ENCODE peak calls at places on chromosome 12, in ten cellular contexts. J is prostate gland, D is heart left ventricle, Y is GM10248, T is cardiac muscle cell, U is GM12865, G is psoas muscle, N is dorsolateral prefrontal cortex, K is hepatocyte, B is astrocyte of the spinal cord. R is an unnamed sample.

GRCh38 chr12:5428332-5429221 is 3.3 kb upstream of the NTF3 start:
- DNase-seq in N (no peak), D (no peak), Y (no peak), T (peak), K (peak), J (no peak), B (no peak), G (no peak), U (no peak), R (peak)

GRCh38 chr12:99200711-99201384 is 446.7 kb upstream of the GARIN6 start:
- DNase-seq in U (no peak), B (no peak), N (no peak), D (no peak), T (no peak), K (no peak), G (no peak), J (no peak), Y (no peak), R (no peak)

GRCh38 chr12:96502477-96502876 is 13.1 kb downstream of the CFAP54 start:
- DNase-seq in B (no peak), K (no peak), Y (no peak), T (no peak), J (no peak), N (no peak), G (no peak), U (peak), D (no peak), R (no peak)

GRCh38 chr12:122834229-122834920 is 882 bp upstream of the HIP1R start:
- DNase-seq in U (no peak), B (peak), T (peak), K (peak), D (no peak), N (no peak), Y (no peak), G (no peak), J (no peak), R (peak)

GRCh38 chr12:74817499-74817898 is 279.9 kb downstream of the ATXN7L3B start:
- DNase-seq in K (no peak), D (no peak), G (peak), B (no peak), U (no peak), N (no peak), T (no peak), Y (no peak), J (no peak), R (no peak)

GRCh38 chr12:7374423-7375144 is 69.4 kb downstream of the CD163L1 start:
- DNase-seq in U (peak), G (peak), T (peak), B (peak), J (no peak), Y (peak), D (peak), N (no peak), K (peak), R (peak)

GRCh38 chr12:14651371-14651770 is 45.0 kb downstream of the GUCY2C start:
- DNase-seq in Y (no peak), U (no peak), N (no peak), B (no peak), J (no peak), K (no peak), G (no peak), T (no peak), D (no peak), R (no peak)

GRCh38 chr12:13342971-13343370 is 146.4 kb downstream of the EMP1 start:
- DNase-seq in N (no peak), G (no peak), T (no peak), J (no peak), B (peak), U (peak), Y (no peak), D (no peak), K (no peak), R (peak)

GRCh38 chr12:54324617-54325441 is at the start of gene COPZ1:
- DNase-seq in Y (peak), J (peak), U (peak), G (peak), T (peak), D (peak), K (peak), N (peak), B (peak), R (peak)

GRCh38 chr12:110349521-110350151 is 53.9 kb downstream of the ANAPC7 start:
- DNase-seq in K (no peak), Y (peak), D (no peak), J (no peak), N (peak), B (no peak), T (no peak), G (no peak), U (no peak), R (no peak)

GRCh38 chr12:12720637-12721250 is 3.6 kb downstream of the CDKN1B start:
- DNase-seq in B (peak), T (no peak), D (no peak), G (no peak), J (no peak), N (no peak), K (no peak), Y (no peak), U (no peak), R (no peak)

GRCh38 chr12:102023343-102023930 is 38.4 kb downstream of the WASHC3 start:
- DNase-seq in D (no peak), U (no peak), B (peak), T (no peak), G (no peak), N (no peak), J (no peak), K (peak), Y (no peak), R (peak)

GRCh38 chr12:121009744-121010143 is 6.5 kb downstream of the C12orf43 start:
- DNase-seq in K (peak), B (peak), G (no peak), J (peak), N (no peak), U (no peak), D (no peak), T (peak), Y (no peak), R (peak)

GRCh38 chr12:23938422-23938821 is 11.0 kb downstream of the SOX5 start:
- DNase-seq in K (no peak), U (no peak), J (no peak), Y (no peak), G (no peak), N (no peak), T (no peak), D (no peak), B (no peak), R (no peak)

GRCh38 chr12:86081798-86082197 is 174.4 kb downstream of the MGAT4C start:
- DNase-seq in D (no peak), Y (no peak), J (no peak), N (no peak), B (peak), G (no peak), K (no peak), U (no peak), T (no peak), R (no peak)

GRCh38 chr12:92538970-92539749 is 163.6 kb upstream of the PLEKHG7 start:
- DNase-seq in G (no peak), J (no peak), D (no peak), K (peak), N (no peak), Y (peak), B (peak), U (peak), T (no peak), R (peak)

GRCh38 chr12:25682421-25682820 is 129.3 kb upstream of the LMNTD1 start:
- DNase-seq in T (no peak), Y (no peak), U (no peak), N (no peak), D (no peak), G (no peak), B (no peak), K (no peak), J (no peak), R (no peak)

GRCh38 chr12:402127-402456 is 648 bp downstream of the CCDC77 start:
- DNase-seq in D (no peak), K (peak), Y (no peak), G (no peak), J (no peak), B (peak), N (no peak), U (peak), T (peak), R (peak)
- TF ChIP-seq CTCF in D (no peak), K (peak), Y (no peak), G (no peak), J (no peak), B (peak), N (no peak), U (no peak), T (peak), R (no peak)

GRCh38 chr12:753401-754237 is 1.2 kb downstream of the WNK1 start:
- DNase-seq in Y (peak), T (peak), D (peak), J (peak), N (peak), B (peak), K (peak), U (peak), G (peak), R (no peak)

GRCh38 chr12:751828-752672 is at the start of gene WNK1:
- DNase-seq in U (peak), Y (peak), K (peak), N (peak), J (peak), G (peak), T (peak), D (peak), B (peak), R (peak)

GRCh38 chr12:754238-754816 is 1.9 kb downstream of the WNK1 start:
- DNase-seq in B (peak), G (no peak), D (peak), Y (no peak), N (no peak), J (peak), U (peak), T (peak), K (peak), R (no peak)

GRCh38 chr12:751192-751827 is 1.1 kb upstream of the WNK1 start:
- DNase-seq in K (peak), U (peak), D (peak), N (peak), J (peak), T (peak), B (peak), G (peak), Y (peak), R (peak)

DNA sequence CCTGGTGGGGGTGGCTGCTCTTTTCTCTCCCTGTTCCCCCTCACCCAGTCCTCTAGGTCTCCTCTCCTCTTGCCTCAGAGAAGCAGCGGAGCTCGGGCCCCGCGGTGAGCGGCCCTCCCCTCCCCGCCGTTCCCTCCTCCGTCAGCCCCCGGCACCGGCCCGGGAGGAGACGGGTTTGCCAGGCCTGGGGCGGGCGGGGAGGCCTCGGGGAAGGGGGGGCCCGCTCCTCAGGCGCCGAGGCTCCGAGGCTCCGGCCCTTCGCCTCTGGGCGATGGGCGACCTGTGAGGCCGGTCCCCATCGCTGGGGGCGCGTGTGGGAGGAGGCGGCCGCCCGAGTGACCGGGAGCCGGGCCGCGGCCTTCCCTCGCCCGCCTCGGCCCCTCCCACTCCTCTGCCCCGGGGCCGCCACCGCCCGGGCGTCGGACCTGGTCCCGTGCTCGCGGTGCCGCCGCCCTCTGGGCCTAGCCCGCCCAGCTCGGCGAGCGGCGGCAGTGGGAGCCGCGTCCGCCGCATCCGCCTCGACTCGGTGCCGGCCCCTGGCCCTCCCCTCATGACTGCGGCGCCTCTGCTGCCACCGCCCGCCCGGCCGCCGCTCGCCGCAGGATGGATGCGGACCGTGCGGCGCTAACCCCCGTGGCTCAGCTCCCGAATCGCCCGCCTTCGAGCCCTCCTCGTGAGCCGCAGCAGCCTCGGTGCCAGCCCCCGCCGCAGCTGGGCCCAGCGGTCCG is 458 bp downstream of the WNK1 start:
- DNase-seq in J (peak), G (peak), D (peak), K (peak), B (peak), T (peak), N (no peak), Y (peak), U (peak), R (no peak)
- TF ChIP-seq CTCF in J (no peak), G (peak), D (peak), K (peak), B (no peak), T (no peak), N (peak), Y (peak), U (no peak), R (peak)

GRCh38 chr12:48556631-48557030 is 13.2 kb downstream of the LALBA start:
- DNase-seq in J (no peak), Y (no peak), U (no peak), K (no peak), B (no peak), D (no peak), T (no peak), N (no peak), G (no peak), R (no peak)
- TF ChIP-seq CTCF in J (no peak), Y (no peak), U (no peak), K (no peak), B (no peak), D (no peak), T (no peak), N (no peak), G (no peak), R (no peak)

DNA sequence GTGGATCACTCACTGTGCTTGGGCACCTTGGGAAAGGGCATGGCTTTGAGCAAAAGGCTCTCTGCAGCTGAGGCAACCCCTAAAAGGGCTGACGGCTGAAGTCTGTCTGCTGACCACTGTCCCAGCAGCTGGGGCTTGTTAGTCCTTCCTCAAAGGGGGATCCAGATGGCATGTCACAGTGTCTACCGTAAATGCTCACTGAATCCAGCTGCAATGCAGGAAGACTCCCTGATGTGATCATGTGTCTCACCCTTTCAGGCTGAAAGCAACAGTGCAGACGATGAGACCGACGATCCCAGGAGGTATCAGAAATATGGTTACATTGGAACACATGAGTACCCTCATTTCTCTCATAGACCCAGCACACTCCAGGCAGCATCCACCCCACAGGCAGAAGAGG is 12.4 kb downstream of the OAS1 start:
- DNase-seq in N (no peak), B (no peak), U (no peak), K (no peak), T (no peak), G (no peak), J (no peak), Y (no peak), D (no peak), R (no peak)
- TF ChIP-seq CTCF in N (no peak), B (no peak), U (no peak), K (no peak), T (no peak), G (no peak), J (no peak), Y (no peak), D (no peak), R (no peak)

GRCh38 chr12:1533602-1534304 is 60.6 kb downstream of the FBXL14 start:
- DNase-seq in B (peak), Y (peak), D (no peak), U (peak), K (no peak), G (no peak), T (peak), J (no peak), N (no peak), R (peak)
- TF ChIP-seq CTCF in B (no peak), Y (no peak), D (no peak), U (no peak), K (no peak), G (no peak), T (no peak), J (no peak), N (no peak), R (no peak)

GRCh38 chr12:52037248-52037861 is 13.9 kb upstream of the NR4A1 start:
- DNase-seq in J (no peak), U (no peak), G (peak), T (peak), D (peak), K (peak), Y (no peak), B (peak), N (no peak), R (no peak)
- TF ChIP-seq CTCF in J (peak), U (no peak), G (no peak), T (peak), D (no peak), K (peak), Y (no peak), B (no peak), N (no peak), R (peak)

DNA sequence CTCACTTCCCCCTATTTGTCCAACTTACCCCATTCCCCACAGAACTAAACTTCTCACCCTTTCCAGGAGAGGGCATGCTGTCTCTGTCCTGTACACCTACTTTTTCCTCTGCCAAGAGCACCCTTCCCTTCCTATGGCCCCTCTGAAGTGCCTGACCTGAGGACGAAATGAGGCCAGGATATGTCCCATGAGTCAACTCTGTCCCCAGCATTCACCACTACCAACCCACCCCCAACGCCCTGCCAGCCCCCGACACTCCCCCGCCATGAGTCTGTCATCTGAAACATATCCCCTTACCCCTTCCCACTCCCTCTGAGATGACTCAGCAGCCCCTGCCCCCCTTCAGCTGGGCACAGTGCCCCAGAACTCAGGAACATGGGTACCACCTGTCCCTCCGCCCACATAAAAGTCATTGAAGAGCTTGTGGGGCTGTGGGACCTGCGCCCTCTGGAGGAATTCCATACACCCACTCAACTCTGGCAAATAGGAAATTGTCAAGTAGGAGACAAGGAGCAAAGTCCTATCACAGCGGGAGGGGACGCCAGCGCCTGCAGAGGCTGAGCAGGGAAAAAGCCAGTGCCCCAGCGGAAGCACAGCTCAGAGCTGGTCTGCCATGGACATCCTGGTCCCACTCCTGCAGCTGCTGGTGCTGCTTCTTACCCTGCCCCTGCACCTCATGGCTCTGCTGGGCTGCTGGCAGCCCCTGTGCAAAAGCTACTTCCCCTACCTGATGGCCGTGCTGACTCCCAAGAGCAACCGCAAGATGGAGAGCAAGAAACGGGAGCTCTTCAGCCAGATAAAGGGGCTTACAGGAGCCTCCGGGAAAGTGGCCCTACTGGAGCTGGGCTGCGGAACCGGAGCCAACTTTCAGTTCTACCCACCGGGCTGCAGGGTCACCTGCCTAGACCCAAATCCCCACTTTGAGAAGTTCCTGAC is 26.3 kb downstream of the ITGA7 start:
- DNase-seq in K (peak), D (no peak), G (peak), B (peak), N (no peak), U (no peak), J (no peak), Y (no peak), T (peak), R (peak)
- TF ChIP-seq CTCF in K (peak), D (peak), G (peak), B (peak), N (no peak), U (no peak), J (peak), Y (peak), T (peak), R (peak)

R was measured in HFFc6.